ENCODE peak calls at places on chromosome 7, in five cellular contexts. E is RWPE1, M is cardiac muscle cell, O is testis, T is ovary. P is an unnamed sample.
A peak's percentile ranks its signal among the peaks of the same experiment; 100 is the strongest.

GRCh38 chr7:832292-832967 is at the start of gene SUN1:
- DNase-seq in E (peak; percentile 98), M (peak; percentile 72), O (no peak), T (no peak), P (no peak)

GRCh38 chr7:6276911-6277408 is 4.5 kb upstream of the CYTH3 start:
- DNase-seq in E (peak; percentile 12), M (peak; percentile 57), O (no peak), T (no peak), P (no peak)

GRCh38 chr7:32094516-32094915 is 24.3 kb upstream of the PDE1C start:
- DNase-seq in E (no peak), M (peak; percentile 14), O (no peak), T (no peak), P (no peak)

GRCh38 chr7:5266148-5267028 is 16.4 kb upstream of the SLC29A4 start:
- DNase-seq in E (no peak), M (no peak), O (no peak), T (no peak), P (no peak)

GRCh38 chr7:123888192-123888591 is 36.8 kb upstream of the SPAM1 start:
- DNase-seq in E (no peak), M (no peak), O (no peak), T (no peak), P (no peak)

GRCh38 chr7:41156268-41156667 is 546.6 kb downstream of the INHBA start:
- DNase-seq in E (no peak), M (peak; percentile 31), O (no peak), T (no peak), P (no peak)

GRCh38 chr7:33961948-33962347 is 56.6 kb downstream of the BMPER start:
- DNase-seq in E (no peak), M (peak; percentile 20), O (no peak), T (no peak), P (no peak)

GRCh38 chr7:20199015-20199737 is 18.0 kb downstream of the MACC1 start:
- DNase-seq in E (peak; percentile 85), M (peak; percentile 72), O (peak; percentile 77), T (no peak), P (peak; percentile 19)

GRCh38 chr7:22581099-22581498 is 81.1 kb upstream of the STEAP1B start:
- DNase-seq in E (no peak), M (no peak), O (no peak), T (no peak), P (no peak)

GRCh38 chr7:91091631-91092030 is 172.6 kb upstream of the FZD1 start:
- DNase-seq in E (no peak), M (no peak), O (no peak), T (no peak), P (no peak)

GRCh38 chr7:35519971-35520809 is 174.7 kb downstream of the HERPUD2 start:
- DNase-seq in E (peak; percentile 81), M (peak; percentile 89), O (peak; percentile 87), T (peak; percentile 53), P (peak; percentile 49)

GRCh38 chr7:16203065-16203464 is 218.3 kb downstream of the CRPPA start:
- DNase-seq in E (peak; percentile 45), M (no peak), O (no peak), T (no peak), P (no peak)

GRCh38 chr7:18294408-18294807 is 201.1 kb upstream of the HDAC9 start:
- DNase-seq in E (no peak), M (no peak), O (no peak), T (no peak), P (no peak)

GRCh38 chr7:157474685-157475084 is 137.9 kb downstream of the DNAJB6 start:
- DNase-seq in E (no peak), M (peak; percentile 11), O (no peak), T (peak; percentile 4), P (no peak)

DNA sequence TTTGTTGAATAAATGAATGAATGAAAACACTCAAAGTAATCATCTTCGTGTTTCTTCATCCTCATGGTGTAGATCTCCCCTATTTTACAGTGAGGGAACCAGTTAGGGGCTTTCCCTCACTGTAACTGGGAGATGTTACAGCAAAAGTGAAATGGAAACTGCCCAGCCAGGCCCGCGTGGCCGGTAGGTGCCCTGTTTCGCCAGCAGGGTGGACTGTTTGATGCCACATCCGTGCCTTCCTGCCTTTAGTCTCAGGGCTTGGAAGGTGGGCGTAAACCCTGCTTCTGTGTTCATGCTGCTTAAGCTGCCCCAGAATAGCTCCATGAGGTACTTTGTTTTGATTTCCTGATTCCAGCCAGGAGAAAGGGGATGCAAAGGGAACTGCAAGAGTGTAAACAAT is 268.8 kb downstream of the PLXNA4 start:
- DNase-seq in E (no peak), M (no peak), O (no peak), T (no peak), P (no peak)
- TF ChIP-seq CTCF in E (no peak), M (no peak), O (no peak), T (no peak), P (no peak)

GRCh38 chr7:142690554-142691182 is 58.6 kb upstream of the PRSS1 start:
- DNase-seq in E (no peak), M (no peak), O (no peak), T (no peak), P (no peak)
- TF ChIP-seq CTCF in E (no peak), M (no peak), O (no peak), T (no peak), P (no peak)

DNA sequence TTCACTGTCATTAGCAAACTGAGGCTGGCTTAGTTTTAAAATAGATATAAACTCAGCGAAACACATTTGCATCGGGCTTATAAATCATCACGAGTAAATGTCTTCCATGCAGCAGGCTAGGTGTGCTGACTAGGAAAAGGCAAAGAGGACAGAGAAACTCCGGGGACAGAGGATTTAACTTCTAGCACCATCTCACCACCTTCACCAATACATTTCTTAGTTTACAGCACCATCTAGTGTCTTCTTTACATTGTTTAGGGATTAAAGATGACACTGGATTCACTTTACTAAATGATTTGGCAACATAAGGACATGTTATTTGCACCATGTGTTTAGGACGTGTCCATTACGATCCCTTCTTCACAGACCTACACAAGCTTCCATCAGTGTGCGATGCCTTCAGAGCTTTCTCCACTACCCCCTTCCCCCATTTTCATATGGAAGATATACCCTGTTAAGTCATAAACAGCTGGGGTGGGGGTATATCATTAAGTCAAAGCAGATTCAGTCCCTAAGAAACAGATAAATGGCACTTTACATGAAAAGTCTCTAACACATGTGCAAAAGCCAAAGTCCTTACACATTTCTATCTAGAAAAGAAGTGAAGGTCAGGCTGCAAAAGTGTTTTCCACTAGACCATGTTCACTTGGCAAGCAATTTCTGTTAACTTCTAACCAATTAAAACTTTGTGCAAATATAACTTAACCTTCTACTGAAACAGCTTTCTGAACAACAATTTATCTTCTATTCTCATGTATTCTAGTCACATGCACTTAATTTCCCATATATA is 103.3 kb downstream of the GRB10 start:
- DNase-seq in E (peak; percentile 53), M (peak; percentile 71), O (no peak), T (no peak), P (no peak)
- TF ChIP-seq CTCF in E (peak; percentile 45), M (peak; percentile 27), O (peak; percentile 38), T (peak; percentile 51), P (peak; percentile 72)

GRCh38 chr7:129210256-129210988 is 14.4 kb upstream of the AHCYL2 start:
- DNase-seq in E (peak; percentile 50), M (peak; percentile 69), O (peak; percentile 89), T (peak; percentile 69), P (no peak)

GRCh38 chr7:129212126-129212525 is 12.7 kb upstream of the AHCYL2 start:
- DNase-seq in E (no peak), M (no peak), O (no peak), T (no peak), P (no peak)

GRCh38 chr7:129212596-129212995 is 12.2 kb upstream of the AHCYL2 start:
- DNase-seq in E (no peak), M (no peak), O (no peak), T (no peak), P (no peak)

GRCh38 chr7:129210989-129211312 is 13.9 kb upstream of the AHCYL2 start:
- DNase-seq in E (no peak), M (no peak), O (no peak), T (no peak), P (no peak)

GRCh38 chr7:129213828-129214227 is 11.0 kb upstream of the AHCYL2 start:
- DNase-seq in E (no peak), M (no peak), O (no peak), T (no peak), P (no peak)
- TF ChIP-seq CTCF in E (peak; percentile 16), M (no peak), O (no peak), T (no peak), P (no peak)

GRCh38 chr7:100826546-100827329 is 585 bp downstream of the EPHB4 start:
- DNase-seq in E (no peak), M (no peak), O (no peak), T (peak; percentile 44), P (no peak)

GRCh38 chr7:100827330-100828226 is at the start of gene EPHB4:
- DNase-seq in E (peak; percentile 59), M (peak; percentile 90), O (peak; percentile 92), T (peak; percentile 92), P (no peak)

GRCh38 chr7:100824499-100825214 is 2.7 kb downstream of the EPHB4 start:
- DNase-seq in E (no peak), M (no peak), O (no peak), T (peak; percentile 63), P (no peak)

GRCh38 chr7:100825215-100825671 is 2.1 kb downstream of the EPHB4 start:
- DNase-seq in E (peak; percentile 36), M (no peak), O (no peak), T (no peak), P (no peak)

DNA sequence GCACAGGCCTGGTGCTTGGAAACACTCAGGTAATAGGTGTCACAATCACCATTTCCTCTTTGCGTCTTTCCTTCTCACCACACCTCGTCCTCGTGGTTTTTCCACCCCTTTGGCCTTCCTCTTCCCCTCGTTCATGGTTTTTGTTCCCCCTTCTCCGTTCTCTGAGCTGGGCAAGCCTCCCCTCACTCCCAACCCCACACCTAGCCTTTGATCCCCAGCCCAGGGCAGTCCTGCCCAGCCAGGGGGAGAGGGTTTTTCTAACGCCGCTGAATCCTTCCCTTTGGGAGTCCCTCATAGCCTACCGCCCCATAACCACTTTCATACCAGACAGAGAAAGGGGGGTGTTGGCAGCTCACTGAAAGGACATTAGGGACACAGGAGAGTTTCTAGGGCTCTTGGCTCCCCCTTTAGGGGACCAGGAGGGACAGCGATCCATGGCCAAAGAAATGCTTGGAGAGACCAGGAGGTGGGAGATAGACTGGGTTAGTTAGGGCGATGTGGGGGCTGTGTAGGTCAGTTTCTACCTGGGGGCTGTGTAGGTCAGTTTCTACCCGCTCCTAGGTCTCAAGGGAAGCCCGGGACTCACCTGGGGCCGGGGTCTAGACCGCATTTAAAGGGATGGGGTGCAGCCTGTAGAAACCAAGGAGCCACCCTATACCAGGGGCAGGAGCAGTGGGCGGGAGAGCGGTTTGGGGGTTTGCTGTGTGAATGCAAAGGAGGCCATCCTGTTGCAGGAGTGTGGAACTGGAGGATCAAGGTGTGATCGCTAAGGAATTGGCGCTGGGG is 1.4 kb downstream of the EPHB4 start:
- DNase-seq in E (peak; percentile 27), M (peak; percentile 48), O (no peak), T (peak; percentile 44), P (no peak)
- TF ChIP-seq CTCF in E (peak; percentile 51), M (peak; percentile 40), O (no peak), T (peak; percentile 23), P (no peak)

GRCh38 chr7:151518105-151518780 is 1.5 kb downstream of the RHEB start:
- DNase-seq in E (no peak), M (peak; percentile 48), O (peak; percentile 61), T (peak; percentile 46), P (no peak)
- TF ChIP-seq CTCF in E (no peak), M (no peak), O (no peak), T (no peak), P (no peak)

GRCh38 chr7:12291870-12292269 is 80.8 kb downstream of the TMEM106B start:
- DNase-seq in E (no peak), M (no peak), O (no peak), T (no peak), P (no peak)
- TF ChIP-seq CTCF in E (no peak), M (peak; percentile 24), O (no peak), T (no peak), P (no peak)

GRCh38 chr7:149284850-149285580 is 23.0 kb downstream of the ZNF783 start:
- DNase-seq in E (peak; percentile 97), M (peak; percentile 90), O (peak; percentile 95), T (peak; percentile 92), P (peak; percentile 93)
- TF ChIP-seq CTCF in E (no peak), M (no peak), O (no peak), T (no peak), P (no peak)

P was measured in dorsolateral prefrontal cortex.